ENCODE peak calls at places on chromosome 15, in ten cellular contexts. One of them, this sample, is unnamed.

GRCh38 chr15:53216036-53216435 is 425.9 kb upstream of the ONECUT1 start:
- DNase-seq in A549: no peak
- DNase-seq in sigmoid colon: no peak
- DNase-seq in stomach: no peak
- DNase-seq in K562: no peak
- DNase-seq in ovary: no peak
- DNase-seq in SK-N-SH: no peak
- DNase-seq in H1: no peak
- DNase-seq in esophagus muscularis mucosa: no peak
- DNase-seq in suprapubic skin: no peak
- DNase-seq in this sample: no peak

GRCh38 chr15:26011916-26012315 is 148.8 kb upstream of the ATP10A start:
- DNase-seq in A549: no peak
- DNase-seq in sigmoid colon: no peak
- DNase-seq in stomach: no peak
- DNase-seq in K562: no peak
- DNase-seq in ovary: no peak
- DNase-seq in SK-N-SH: no peak
- DNase-seq in H1: no peak
- DNase-seq in esophagus muscularis mucosa: peak
- DNase-seq in suprapubic skin: no peak
- DNase-seq in this sample: no peak

GRCh38 chr15:38378162-38378560 is 75.8 kb upstream of the FAM98B start:
- DNase-seq in A549: no peak
- DNase-seq in sigmoid colon: peak
- DNase-seq in stomach: peak
- DNase-seq in K562: no peak
- DNase-seq in ovary: peak
- DNase-seq in SK-N-SH: no peak
- DNase-seq in H1: no peak
- DNase-seq in esophagus muscularis mucosa: no peak
- DNase-seq in suprapubic skin: peak
- DNase-seq in this sample: peak

GRCh38 chr15:70061086-70061370 is 36.7 kb downstream of the TLE3 start:
- DNase-seq in A549: no peak
- DNase-seq in sigmoid colon: no peak
- DNase-seq in stomach: no peak
- DNase-seq in K562: no peak
- DNase-seq in ovary: no peak
- DNase-seq in SK-N-SH: no peak
- DNase-seq in H1: no peak
- DNase-seq in esophagus muscularis mucosa: no peak
- DNase-seq in suprapubic skin: no peak
- DNase-seq in this sample: no peak

GRCh38 chr15:31472636-31473383 is 146.2 kb downstream of the KLF13 start:
- DNase-seq in A549: no peak
- DNase-seq in sigmoid colon: no peak
- DNase-seq in stomach: peak
- DNase-seq in K562: no peak
- DNase-seq in ovary: peak
- DNase-seq in SK-N-SH: no peak
- DNase-seq in H1: no peak
- DNase-seq in esophagus muscularis mucosa: no peak
- DNase-seq in suprapubic skin: no peak
- DNase-seq in this sample: peak

GRCh38 chr15:73340502-73341192 is 28.1 kb downstream of the HCN4 start:
- DNase-seq in A549: no peak
- DNase-seq in sigmoid colon: no peak
- DNase-seq in stomach: no peak
- DNase-seq in K562: no peak
- DNase-seq in ovary: no peak
- DNase-seq in SK-N-SH: no peak
- DNase-seq in H1: no peak
- DNase-seq in esophagus muscularis mucosa: no peak
- DNase-seq in suprapubic skin: no peak
- DNase-seq in this sample: no peak

GRCh38 chr15:33941279-33942063 is 26.8 kb upstream of the CHRM5 start:
- DNase-seq in A549: no peak
- DNase-seq in sigmoid colon: no peak
- DNase-seq in stomach: no peak
- DNase-seq in K562: no peak
- DNase-seq in ovary: no peak
- DNase-seq in SK-N-SH: no peak
- DNase-seq in H1: no peak
- DNase-seq in esophagus muscularis mucosa: no peak
- DNase-seq in suprapubic skin: no peak
- DNase-seq in this sample: no peak

GRCh38 chr15:67495585-67495984 is 25.3 kb upstream of the C15orf61 start:
- DNase-seq in A549: no peak
- DNase-seq in sigmoid colon: no peak
- DNase-seq in stomach: no peak
- DNase-seq in K562: no peak
- DNase-seq in ovary: no peak
- DNase-seq in SK-N-SH: no peak
- DNase-seq in H1: no peak
- DNase-seq in esophagus muscularis mucosa: no peak
- DNase-seq in suprapubic skin: no peak
- DNase-seq in this sample: no peak

GRCh38 chr15:37100109-37100873 is at the start of gene MEIS2:
- DNase-seq in A549: peak
- DNase-seq in sigmoid colon: peak
- DNase-seq in stomach: peak
- DNase-seq in K562: peak
- DNase-seq in ovary: peak
- DNase-seq in SK-N-SH: peak
- DNase-seq in H1: peak
- DNase-seq in esophagus muscularis mucosa: peak
- DNase-seq in suprapubic skin: peak
- DNase-seq in this sample: peak

GRCh38 chr15:95557226-95558046 is 773.1 kb upstream of the NR2F2 start:
- DNase-seq in A549: peak
- DNase-seq in sigmoid colon: no peak
- DNase-seq in stomach: no peak
- DNase-seq in K562: peak
- DNase-seq in ovary: no peak
- DNase-seq in SK-N-SH: no peak
- DNase-seq in H1: no peak
- DNase-seq in esophagus muscularis mucosa: no peak
- DNase-seq in suprapubic skin: no peak
- DNase-seq in this sample: no peak

GRCh38 chr15:88608607-88609181 is 12.4 kb upstream of the AEN start:
- DNase-seq in A549: no peak
- DNase-seq in sigmoid colon: no peak
- DNase-seq in stomach: no peak
- DNase-seq in K562: no peak
- DNase-seq in ovary: no peak
- DNase-seq in SK-N-SH: no peak
- DNase-seq in H1: no peak
- DNase-seq in esophagus muscularis mucosa: no peak
- DNase-seq in suprapubic skin: no peak
- DNase-seq in this sample: no peak

GRCh38 chr15:88612186-88612796 is 8.8 kb upstream of the AEN start:
- DNase-seq in A549: no peak
- DNase-seq in sigmoid colon: no peak
- DNase-seq in stomach: no peak
- DNase-seq in K562: no peak
- DNase-seq in ovary: no peak
- DNase-seq in SK-N-SH: no peak
- DNase-seq in H1: no peak
- DNase-seq in esophagus muscularis mucosa: no peak
- DNase-seq in suprapubic skin: no peak
- DNase-seq in this sample: no peak

GRCh38 chr15:88609344-88609743 is 11.8 kb upstream of the AEN start:
- DNase-seq in A549: no peak
- DNase-seq in sigmoid colon: no peak
- DNase-seq in stomach: no peak
- DNase-seq in K562: no peak
- DNase-seq in ovary: no peak
- DNase-seq in SK-N-SH: no peak
- DNase-seq in H1: no peak
- DNase-seq in esophagus muscularis mucosa: no peak
- DNase-seq in suprapubic skin: no peak
- DNase-seq in this sample: no peak

GRCh38 chr15:88613074-88613944 is 7.8 kb upstream of the AEN start:
- DNase-seq in A549: no peak
- DNase-seq in sigmoid colon: no peak
- DNase-seq in stomach: no peak
- DNase-seq in K562: no peak
- DNase-seq in ovary: no peak
- DNase-seq in SK-N-SH: no peak
- DNase-seq in H1: peak
- DNase-seq in esophagus muscularis mucosa: no peak
- DNase-seq in suprapubic skin: no peak
- DNase-seq in this sample: no peak

GRCh38 chr15:88610756-88611231 is 10.3 kb upstream of the AEN start:
- DNase-seq in A549: no peak
- DNase-seq in sigmoid colon: no peak
- DNase-seq in stomach: no peak
- DNase-seq in K562: no peak
- DNase-seq in ovary: no peak
- DNase-seq in SK-N-SH: no peak
- DNase-seq in H1: no peak
- DNase-seq in esophagus muscularis mucosa: no peak
- DNase-seq in suprapubic skin: no peak
- DNase-seq in this sample: no peak
- TF ChIP-seq CTCF in A549: no peak
- TF ChIP-seq CTCF in sigmoid colon: no peak
- TF ChIP-seq CTCF in stomach: no peak
- TF ChIP-seq CTCF in K562: no peak
- TF ChIP-seq CTCF in ovary: no peak
- TF ChIP-seq CTCF in SK-N-SH: no peak
- TF ChIP-seq CTCF in H1: peak
- TF ChIP-seq CTCF in esophagus muscularis mucosa: no peak
- TF ChIP-seq CTCF in suprapubic skin: no peak
- TF ChIP-seq CTCF in this sample: no peak

GRCh38 chr15:75830910-75831805 is 12.1 kb upstream of the UBE2Q2 start:
- DNase-seq in A549: no peak
- DNase-seq in sigmoid colon: no peak
- DNase-seq in stomach: no peak
- DNase-seq in K562: peak
- DNase-seq in ovary: no peak
- DNase-seq in SK-N-SH: peak
- DNase-seq in H1: no peak
- DNase-seq in esophagus muscularis mucosa: peak
- DNase-seq in suprapubic skin: no peak
- DNase-seq in this sample: no peak

GRCh38 chr15:75832114-75832513 is 11.1 kb upstream of the UBE2Q2 start:
- DNase-seq in A549: no peak
- DNase-seq in sigmoid colon: no peak
- DNase-seq in stomach: no peak
- DNase-seq in K562: no peak
- DNase-seq in ovary: no peak
- DNase-seq in SK-N-SH: no peak
- DNase-seq in H1: no peak
- DNase-seq in esophagus muscularis mucosa: peak
- DNase-seq in suprapubic skin: no peak
- DNase-seq in this sample: no peak

GRCh38 chr15:75831806-75832102 is 11.5 kb upstream of the UBE2Q2 start:
- DNase-seq in A549: no peak
- DNase-seq in sigmoid colon: no peak
- DNase-seq in stomach: no peak
- DNase-seq in K562: no peak
- DNase-seq in ovary: no peak
- DNase-seq in SK-N-SH: no peak
- DNase-seq in H1: no peak
- DNase-seq in esophagus muscularis mucosa: no peak
- DNase-seq in suprapubic skin: no peak
- DNase-seq in this sample: no peak

GRCh38 chr15:75835990-75836952 is 7.0 kb upstream of the UBE2Q2 start:
- DNase-seq in A549: no peak
- DNase-seq in sigmoid colon: no peak
- DNase-seq in stomach: no peak
- DNase-seq in K562: no peak
- DNase-seq in ovary: no peak
- DNase-seq in SK-N-SH: no peak
- DNase-seq in H1: no peak
- DNase-seq in esophagus muscularis mucosa: no peak
- DNase-seq in suprapubic skin: no peak
- DNase-seq in this sample: no peak

DNA sequence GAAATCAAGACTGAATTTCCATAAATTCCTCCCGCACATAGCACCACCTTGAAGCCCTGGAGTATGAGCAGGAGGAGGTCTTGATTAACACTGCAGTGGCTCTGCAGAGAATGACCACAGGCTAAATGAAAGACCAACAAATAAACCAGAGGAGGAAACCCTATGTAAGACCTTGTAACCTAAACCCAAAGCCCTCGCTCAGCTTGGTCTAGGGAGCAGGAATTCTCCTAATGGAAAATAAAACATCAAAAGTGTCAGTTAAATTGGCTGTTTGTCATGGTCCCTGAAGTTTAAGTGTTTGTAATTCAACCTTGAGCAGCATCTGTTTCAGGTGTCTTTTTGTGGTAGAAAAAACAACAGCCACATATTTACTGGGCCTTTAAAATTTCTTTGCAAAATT is 9.2 kb upstream of the UBE2Q2 start:
- DNase-seq in A549: no peak
- DNase-seq in sigmoid colon: no peak
- DNase-seq in stomach: no peak
- DNase-seq in K562: no peak
- DNase-seq in ovary: no peak
- DNase-seq in SK-N-SH: no peak
- DNase-seq in H1: no peak
- DNase-seq in esophagus muscularis mucosa: peak
- DNase-seq in suprapubic skin: no peak
- DNase-seq in this sample: no peak
- TF ChIP-seq EP300 in A549: no peak
- TF ChIP-seq EP300 in sigmoid colon: no peak
- TF ChIP-seq EP300 in stomach: no peak
- TF ChIP-seq EP300 in K562: no peak
- TF ChIP-seq EP300 in ovary: no peak
- TF ChIP-seq EP300 in SK-N-SH: no peak
- TF ChIP-seq EP300 in H1: no peak
- TF ChIP-seq EP300 in esophagus muscularis mucosa: no peak
- TF ChIP-seq EP300 in suprapubic skin: no peak
- TF ChIP-seq EP300 in this sample: no peak

GRCh38 chr15:63473999-63474809 is 30.2 kb upstream of the USP3 start:
- DNase-seq in A549: no peak
- DNase-seq in sigmoid colon: no peak
- DNase-seq in stomach: peak
- DNase-seq in K562: no peak
- DNase-seq in ovary: peak
- DNase-seq in SK-N-SH: no peak
- DNase-seq in H1: peak
- DNase-seq in esophagus muscularis mucosa: no peak
- DNase-seq in suprapubic skin: no peak
- DNase-seq in this sample: peak
- TF ChIP-seq CTCF in A549: no peak
- TF ChIP-seq CTCF in sigmoid colon: no peak
- TF ChIP-seq CTCF in stomach: no peak
- TF ChIP-seq CTCF in K562: peak
- TF ChIP-seq CTCF in ovary: no peak
- TF ChIP-seq CTCF in SK-N-SH: no peak
- TF ChIP-seq CTCF in H1: no peak
- TF ChIP-seq CTCF in esophagus muscularis mucosa: no peak
- TF ChIP-seq CTCF in suprapubic skin: no peak
- TF ChIP-seq CTCF in this sample: no peak

DNA sequence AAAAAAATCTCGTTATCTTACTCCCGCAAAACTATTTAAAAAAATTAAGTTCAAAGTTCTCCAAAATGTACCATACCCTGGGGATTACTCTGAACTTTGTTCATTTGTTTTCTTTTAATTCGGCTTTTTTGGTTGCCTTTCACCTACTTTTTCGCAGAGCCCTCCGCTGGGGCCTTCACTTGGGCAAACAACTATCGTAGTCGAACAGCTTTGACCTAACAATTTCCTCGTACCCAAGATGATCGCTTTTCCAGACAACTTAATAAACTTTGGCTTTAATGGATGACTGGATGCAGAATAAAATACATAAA is 2.7 kb downstream of the HDDC3 start:
- DNase-seq in A549: no peak
- DNase-seq in sigmoid colon: no peak
- DNase-seq in stomach: no peak
- DNase-seq in K562: no peak
- DNase-seq in ovary: no peak
- DNase-seq in SK-N-SH: no peak
- DNase-seq in H1: no peak
- DNase-seq in esophagus muscularis mucosa: no peak
- DNase-seq in suprapubic skin: no peak
- DNase-seq in this sample: no peak
- TF ChIP-seq EP300 in A549: no peak
- TF ChIP-seq EP300 in sigmoid colon: no peak
- TF ChIP-seq EP300 in stomach: no peak
- TF ChIP-seq EP300 in K562: no peak
- TF ChIP-seq EP300 in ovary: no peak
- TF ChIP-seq EP300 in SK-N-SH: no peak
- TF ChIP-seq EP300 in H1: no peak
- TF ChIP-seq EP300 in esophagus muscularis mucosa: no peak
- TF ChIP-seq EP300 in suprapubic skin: no peak
- TF ChIP-seq EP300 in this sample: no peak